ENCODE peak calls at places on chromosomes 7 and 10, in four cellular contexts. S is fibroblast of lung, Y is GM12865, W is endodermal cell. E is an unnamed sample.

GRCh38 chr10:3524086-3524960 is 260.7 kb downstream of the KLF6 start:
- DNase-seq in S (peak), Y (no peak), W (no peak), E (no peak)

GRCh38 chr7:25716421-25716820 is 435.6 kb upstream of the NFE2L3 start:
- DNase-seq in S (no peak), Y (no peak), W (no peak), E (no peak)

GRCh38 chr10:21771219-21771618 is 232.3 kb downstream of the DNAJC1 start:
- DNase-seq in S (no peak), Y (no peak), W (no peak), E (no peak)

GRCh38 chr7:41336455-41336952 is 366.4 kb downstream of the INHBA start:
- DNase-seq in S (no peak), Y (no peak), W (no peak), E (no peak)

GRCh38 chr7:43686991-43687390 is 42.3 kb downstream of the COA1 start:
- DNase-seq in S (no peak), Y (no peak), W (no peak), E (no peak)

GRCh38 chr7:103695496-103695895 is 249.5 kb upstream of the SLC26A5 start:
- DNase-seq in S (no peak), Y (no peak), W (no peak), E (no peak)

GRCh38 chr7:128383781-128384180 is 22.3 kb upstream of the PRRT4 start:
- DNase-seq in S (no peak), Y (no peak), W (no peak), E (no peak)

GRCh38 chr10:118818621-118819221 is 64.0 kb upstream of the CACUL1 start:
- DNase-seq in S (no peak), Y (no peak), W (no peak), E (no peak)

GRCh38 chr7:27166475-27167169 is 1.3 kb upstream of the HOXA9 start:
- DNase-seq in S (no peak), Y (no peak), W (peak), E (no peak)

GRCh38 chr7:67738-68395 is 124.5 kb upstream of the FAM20C start:
- DNase-seq in S (no peak), Y (no peak), W (peak), E (no peak)

GRCh38 chr10:68601490-68602265 is 41.5 kb downstream of the TET1 start:
- DNase-seq in S (no peak), Y (peak), W (no peak), E (no peak)

GRCh38 chr7:69963388-69963787 is 365.1 kb downstream of the AUTS2 start:
- DNase-seq in S (no peak), Y (no peak), W (no peak), E (no peak)

GRCh38 chr7:46619723-46620310 is 698.7 kb upstream of the IGFBP3 start:
- DNase-seq in S (no peak), Y (no peak), W (no peak), E (no peak)

GRCh38 chr7:1248077-1248458 is 15.4 kb downstream of the UNCX start:
- DNase-seq in S (no peak), Y (no peak), W (peak), E (no peak)

GRCh38 chr10:68697106-68697505 is 23.9 kb upstream of the CCAR1 start:
- DNase-seq in S (peak), Y (no peak), W (no peak), E (no peak)

GRCh38 chr7:36597099-36597773 is 127.1 kb downstream of the AOAH start:
- DNase-seq in S (no peak), Y (no peak), W (no peak), E (no peak)

DNA sequence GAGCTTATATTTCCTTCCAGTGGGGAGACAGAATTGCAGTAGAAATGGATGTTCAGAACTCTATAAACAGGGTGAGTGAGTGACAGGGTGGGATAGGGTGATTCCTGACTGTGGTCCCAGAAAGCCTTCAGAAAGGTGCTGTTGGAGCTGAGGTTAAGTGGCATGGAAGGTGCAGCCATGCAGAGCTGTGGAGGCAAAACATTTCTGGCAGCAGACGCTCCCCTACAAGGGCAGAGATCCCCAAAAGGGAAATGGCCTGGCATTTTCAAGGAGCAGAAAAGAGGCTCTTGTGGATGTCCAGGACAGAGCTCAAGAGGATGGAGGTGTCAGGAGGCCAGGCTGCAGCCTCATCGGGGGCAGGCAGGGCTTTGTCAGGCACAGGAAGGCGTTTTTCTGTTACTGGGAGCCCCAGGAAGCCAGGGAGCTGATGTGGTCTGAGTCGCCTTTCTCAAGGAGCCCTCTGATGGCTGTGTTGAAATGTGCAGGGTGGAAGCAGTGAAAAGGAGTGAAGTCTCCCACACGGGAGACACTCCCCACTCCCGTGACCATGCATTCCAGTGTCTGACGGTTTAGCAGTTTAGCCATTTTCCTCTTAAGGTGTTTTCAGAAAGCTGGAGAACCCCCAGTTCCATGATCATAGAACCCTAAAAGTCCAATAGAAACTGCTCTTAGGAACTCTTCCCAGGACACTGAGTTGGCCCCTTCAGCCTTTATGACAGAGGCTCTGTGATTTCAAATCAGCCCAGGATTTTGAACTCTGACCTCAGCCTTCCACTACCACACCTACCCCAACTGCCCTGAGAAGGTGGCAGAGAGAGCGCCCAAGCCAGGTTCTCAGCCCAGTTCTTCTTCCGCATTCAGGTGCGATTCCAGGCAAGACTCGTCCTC is 96.2 kb downstream of the C10orf105 start:
- DNase-seq in S (peak), Y (no peak), W (peak), E (no peak)
- TF ChIP-seq CTCF in S (peak), Y (no peak), W (peak), E (no peak)

DNA sequence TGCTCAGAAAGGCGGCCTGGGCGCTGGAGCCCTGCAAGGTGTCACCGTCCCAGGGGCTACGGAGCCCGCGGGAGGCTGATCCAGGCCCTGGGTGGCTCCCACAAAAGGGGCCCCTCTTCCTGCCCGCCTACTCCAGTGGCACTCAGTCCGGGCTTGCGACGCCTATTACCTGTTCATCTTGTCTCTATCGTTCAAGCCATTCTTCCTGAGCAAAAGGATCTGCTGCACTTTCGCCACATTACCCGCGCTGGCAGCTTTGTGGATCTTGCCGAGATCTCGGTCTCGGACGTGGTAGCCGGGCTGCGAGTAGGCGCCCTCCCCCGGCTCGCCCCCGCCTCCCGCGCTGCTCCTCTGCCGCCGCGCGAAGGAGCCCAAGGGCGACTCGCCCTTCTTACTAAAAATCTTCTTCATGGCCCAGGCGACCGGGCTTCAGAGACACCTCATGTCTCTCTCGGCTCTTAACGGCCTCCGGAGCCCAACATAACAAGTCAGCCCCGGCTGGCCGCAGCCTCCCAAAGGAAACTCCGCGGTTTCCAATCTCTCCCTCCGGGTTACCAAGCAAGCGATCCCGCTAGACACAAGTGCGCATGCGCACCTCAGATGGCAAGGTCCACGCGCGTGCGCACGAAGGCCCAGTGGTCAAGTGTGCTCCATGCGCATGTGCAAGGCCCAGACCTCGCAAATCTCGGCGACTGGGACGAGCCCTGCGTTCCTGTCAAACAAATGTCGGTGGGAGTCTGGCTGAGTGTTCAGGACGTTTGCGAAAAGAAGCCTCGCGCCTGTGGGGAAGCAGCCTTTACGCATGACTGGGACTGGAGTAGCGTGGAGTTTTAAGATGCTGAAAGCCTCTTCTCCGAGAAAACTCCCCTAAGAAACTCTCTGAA is at the start of gene ANKRD26:
- DNase-seq in S (peak), Y (peak), W (peak), E (peak)
- TF ChIP-seq CTCF in S (no peak), Y (no peak), W (no peak), E (no peak)

DNA sequence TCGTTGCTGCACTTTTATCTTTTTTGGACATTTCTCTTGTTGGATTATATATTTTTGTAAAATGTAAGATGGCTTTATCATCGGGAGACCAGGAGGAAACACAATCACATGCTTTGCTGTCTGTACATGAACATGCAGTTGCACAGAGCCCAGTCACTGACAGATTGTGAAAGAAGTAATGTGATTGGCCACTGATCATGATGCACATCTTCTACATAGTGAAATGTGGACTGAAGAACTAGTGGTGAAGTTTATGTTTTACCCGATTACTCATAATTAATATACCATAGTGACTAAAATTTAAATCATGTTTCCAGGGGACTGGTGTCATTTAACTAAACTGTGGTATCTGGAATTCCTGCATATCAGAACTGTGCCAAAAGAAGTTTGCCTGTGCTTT is 289.6 kb downstream of the PPP1R3A start:
- DNase-seq in S (peak), Y (peak), W (no peak), E (no peak)
- TF ChIP-seq CTCF in S (no peak), Y (no peak), W (no peak), E (no peak)

GRCh38 chr10:99329891-99330674 is 927 bp downstream of the CNNM1 start:
- DNase-seq in S (peak), Y (no peak), W (peak), E (no peak)
- TF ChIP-seq CTCF in S (no peak), Y (no peak), W (no peak), E (no peak)

DNA sequence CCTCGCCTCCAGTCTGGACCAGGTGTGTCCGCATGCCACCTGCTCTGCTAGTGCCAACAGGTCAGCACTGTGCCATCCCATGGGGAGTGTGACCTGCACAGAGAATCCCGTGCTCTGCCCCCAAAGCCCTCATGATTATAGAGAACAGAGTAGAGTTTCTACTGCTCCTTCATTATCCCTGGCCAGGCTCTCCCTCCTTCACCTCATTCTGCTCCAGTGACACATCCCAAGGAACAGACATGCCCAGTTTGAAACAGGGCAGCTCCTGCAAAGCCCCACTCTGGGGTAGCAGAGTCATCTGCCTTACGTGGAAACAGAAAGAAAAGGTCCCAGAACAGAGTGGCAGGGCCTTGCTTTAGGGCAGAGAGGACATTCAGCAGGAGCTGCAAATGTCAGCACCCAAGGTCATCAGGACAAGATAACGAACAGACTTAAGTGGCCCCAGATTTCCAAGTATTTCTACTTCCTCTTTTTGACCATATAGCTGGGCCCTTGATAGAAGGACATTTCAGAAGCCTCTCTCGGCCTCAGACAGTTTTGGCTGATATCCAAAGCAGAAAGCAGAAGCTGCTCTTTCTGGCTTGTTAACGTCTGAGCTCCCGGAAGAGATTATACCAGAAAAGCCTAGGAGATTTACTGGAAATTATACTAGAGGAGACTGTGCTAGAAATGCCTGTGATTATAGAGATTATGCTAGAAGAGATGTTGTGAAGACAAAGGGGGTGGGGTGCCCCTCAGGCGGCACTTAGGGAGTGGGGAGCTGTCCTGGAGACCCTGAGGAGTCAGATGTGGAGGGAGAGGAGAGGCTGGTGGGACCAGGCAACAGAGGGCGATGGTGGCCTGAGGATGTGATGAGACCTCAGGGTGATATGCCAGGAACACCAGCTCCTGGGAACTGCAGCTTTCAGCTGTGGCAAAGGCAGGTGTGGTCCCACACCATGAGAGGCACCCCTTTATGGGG is 12.6 kb downstream of the TMEM176B start:
- DNase-seq in S (no peak), Y (peak), W (no peak), E (no peak)
- TF ChIP-seq CTCF in S (no peak), Y (no peak), W (peak), E (no peak)